ENCODE peak calls at places on chromosome 20, in nine cellular contexts. M is lower leg skin, V is uterus, S is erythroblast, W is GM12891, T is adrenal gland, N is IMR-90, D is NB4, F is testis. A is an unnamed sample.

GRCh38 chr20:60851826-60852704 is 400.0 kb upstream of the CDH4 start:
- DNase-seq in V (no peak), M (no peak), D (peak), S (no peak), T (no peak), N (no peak), F (peak), W (no peak), A (no peak)

GRCh38 chr20:12925214-12925755 is 83.5 kb upstream of the SPTLC3 start:
- DNase-seq in F (peak), N (peak), S (peak), M (peak), D (peak), W (peak), T (peak), V (peak), A (peak)

GRCh38 chr20:11850901-11851300 is 66.8 kb upstream of the BTBD3 start:
- DNase-seq in T (no peak), N (peak), M (no peak), W (no peak), V (no peak), F (no peak), D (no peak), S (no peak), A (peak)

GRCh38 chr20:54062812-54063280 is 7.5 kb downstream of the BCAS1 start:
- DNase-seq in T (no peak), M (no peak), D (peak), W (no peak), F (no peak), N (peak), S (peak), V (no peak), A (no peak)

GRCh38 chr20:51463998-51464397 is 78.5 kb downstream of the NFATC2 start:
- DNase-seq in T (no peak), N (no peak), F (no peak), S (no peak), W (no peak), V (no peak), D (no peak), M (no peak), A (no peak)

GRCh38 chr20:53413188-53413631 is 180.4 kb downstream of the ZNF217 start:
- DNase-seq in S (peak), W (peak), N (no peak), M (no peak), V (no peak), D (no peak), F (peak), T (no peak), A (no peak)

GRCh38 chr20:46826343-46826984 is 68.2 kb upstream of the EYA2 start:
- DNase-seq in T (no peak), N (peak), F (no peak), V (no peak), W (no peak), M (no peak), S (no peak), D (no peak), A (no peak)

GRCh38 chr20:57902478-57902877 is 192.7 kb upstream of the PMEPA1 start:
- DNase-seq in D (peak), T (no peak), M (no peak), N (peak), S (no peak), W (no peak), V (no peak), F (no peak), A (peak)

GRCh38 chr20:62622178-62622876 is 20.0 kb upstream of the SLCO4A1 start:
- DNase-seq in W (no peak), N (no peak), T (no peak), V (no peak), F (no peak), M (no peak), S (no peak), D (no peak), A (no peak)

GRCh38 chr20:41047975-41048305 is 19.3 kb downstream of the TOP1 start:
- DNase-seq in W (no peak), M (no peak), D (peak), T (no peak), F (no peak), S (peak), V (no peak), N (no peak), A (no peak)

GRCh38 chr20:9397928-9398327 is 116.5 kb upstream of the LAMP5 start:
- DNase-seq in D (peak), W (no peak), F (no peak), V (no peak), N (no peak), M (peak), T (peak), S (no peak), A (no peak)

GRCh38 chr20:58715709-58716475 is 23.3 kb downstream of the NPEPL1 start:
- DNase-seq in D (peak), M (peak), N (no peak), S (no peak), T (no peak), W (peak), V (no peak), F (no peak), A (no peak)

GRCh38 chr20:51500311-51500710 is 42.2 kb downstream of the NFATC2 start:
- DNase-seq in S (no peak), W (peak), M (no peak), F (no peak), N (no peak), V (no peak), D (peak), T (no peak), A (peak)

GRCh38 chr20:62849431-62849830 is 12.2 kb downstream of the TCFL5 start:
- DNase-seq in M (no peak), W (no peak), F (no peak), S (no peak), D (no peak), T (no peak), N (no peak), V (no peak), A (no peak)

GRCh38 chr20:62624325-62624690 is 18.0 kb upstream of the SLCO4A1 start:
- DNase-seq in W (peak), S (no peak), M (no peak), D (no peak), V (no peak), T (no peak), F (no peak), N (no peak), A (no peak)

GRCh38 chr20:40050596-40050995 is 638.4 kb downstream of the MAFB start:
- DNase-seq in N (no peak), F (no peak), S (no peak), D (no peak), T (no peak), M (no peak), W (no peak), V (no peak), A (no peak)

GRCh38 chr20:35674921-35675320 is 10.2 kb upstream of the CPNE1 start:
- DNase-seq in F (no peak), D (no peak), T (no peak), N (no peak), W (no peak), M (no peak), S (no peak), V (no peak), A (no peak)

GRCh38 chr20:19952392-19952791 is 64.8 kb upstream of the NAA20 start:
- DNase-seq in W (no peak), T (no peak), N (no peak), D (no peak), S (no peak), F (no peak), V (no peak), M (no peak), A (no peak)

GRCh38 chr20:24766143-24766527 is 182.9 kb upstream of the CST7 start:
- DNase-seq in M (no peak), S (no peak), F (peak), N (no peak), W (no peak), T (no peak), D (no peak), V (no peak), A (no peak)

GRCh38 chr20:24764027-24764797 is 184.9 kb upstream of the CST7 start:
- DNase-seq in F (peak), W (no peak), D (no peak), V (no peak), T (no peak), M (no peak), S (no peak), N (no peak), A (no peak)

GRCh38 chr20:24766826-24767622 is 182.0 kb upstream of the CST7 start:
- DNase-seq in W (no peak), F (peak), S (no peak), N (no peak), V (no peak), M (no peak), D (no peak), T (no peak), A (no peak)

GRCh38 chr20:24764825-24765224 is 184.2 kb upstream of the CST7 start:
- DNase-seq in V (no peak), D (no peak), S (no peak), N (no peak), W (no peak), T (no peak), F (peak), M (no peak), A (no peak)

GRCh38 chr20:24765316-24766142 is 183.5 kb upstream of the CST7 start:
- DNase-seq in V (no peak), D (no peak), W (no peak), F (peak), S (no peak), T (no peak), N (no peak), M (no peak), A (no peak)
- TF ChIP-seq POLR2A in V (no peak), D (no peak), W (no peak), F (no peak), S (no peak), T (no peak), N (no peak), M (no peak), A (no peak)

DNA sequence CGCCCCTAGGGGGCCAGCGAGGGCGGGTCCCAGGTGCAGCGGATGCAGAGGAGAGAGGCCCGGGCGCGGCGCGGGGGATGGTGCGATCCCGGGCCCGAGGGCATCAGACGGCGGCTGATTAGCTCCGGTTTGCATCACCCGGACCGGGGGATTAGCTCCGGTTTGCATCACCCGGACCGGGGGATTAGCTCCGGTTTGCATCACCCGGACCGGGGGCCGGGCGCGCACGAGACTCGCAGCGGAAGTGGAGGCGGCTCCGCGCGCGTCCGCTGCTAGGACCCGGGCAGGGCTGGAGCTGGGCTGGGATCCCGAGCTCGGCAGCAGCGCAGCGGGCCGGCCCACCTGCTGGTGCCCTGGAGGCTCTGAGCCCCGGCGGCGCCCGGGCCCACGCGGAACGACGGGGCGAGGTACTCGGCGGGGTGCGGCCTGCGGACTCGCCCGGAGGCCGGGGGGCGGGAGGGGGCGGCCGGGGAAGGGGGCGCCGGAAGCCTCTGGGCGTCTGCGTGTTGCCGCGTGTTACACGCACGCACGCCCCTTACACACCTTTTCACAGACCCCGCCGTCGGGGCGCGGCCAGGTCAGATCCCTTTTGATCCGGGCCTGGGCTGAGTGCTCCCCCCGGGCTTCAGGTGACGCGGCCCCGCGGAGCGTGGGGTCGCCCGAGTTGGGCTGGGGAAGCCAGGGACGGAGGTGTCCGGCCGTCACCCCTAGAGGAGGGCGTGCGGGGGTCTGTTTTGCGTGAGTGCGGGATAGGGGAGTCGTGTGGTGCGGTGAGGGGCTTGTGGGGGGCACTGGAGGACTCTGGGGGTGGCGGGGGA is 412 bp downstream of the TRIB3 start:
- DNase-seq in D (peak), W (peak), M (no peak), F (peak), S (peak), V (peak), T (peak), N (peak), A (peak)
- TF ChIP-seq POLR2A in D (peak), W (no peak), M (no peak), F (no peak), S (peak), V (no peak), T (no peak), N (peak), A (no peak)

GRCh38 chr20:44181611-44182010 is 5.4 kb downstream of the JPH2 start:
- DNase-seq in S (no peak), D (no peak), F (no peak), V (peak), M (no peak), W (no peak), N (no peak), T (no peak), A (no peak)
- TF ChIP-seq POLR2A in S (no peak), D (no peak), F (no peak), V (no peak), M (no peak), W (no peak), N (no peak), T (no peak), A (no peak)

DNA sequence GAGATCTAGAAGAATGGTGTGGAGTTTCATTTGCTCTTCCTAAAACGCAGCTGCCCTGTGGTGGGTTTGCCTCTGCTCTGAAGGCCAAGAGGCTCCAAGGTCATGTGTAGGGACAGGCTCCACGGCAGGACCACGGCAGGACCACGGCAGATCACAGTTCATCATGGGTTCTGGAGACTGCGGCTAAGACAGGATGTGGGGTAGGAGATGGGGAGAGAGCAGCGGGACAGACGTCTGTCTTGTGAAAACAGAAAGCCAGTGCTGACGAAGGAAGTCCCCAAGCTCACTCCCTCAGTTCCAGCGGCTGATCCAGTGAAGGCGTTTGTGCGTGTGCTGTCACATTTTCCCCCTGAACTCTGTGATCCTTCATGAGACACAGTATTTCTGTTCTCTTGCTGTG is 67.9 kb upstream of the PTGIS start:
- DNase-seq in T (no peak), W (no peak), F (no peak), S (no peak), M (no peak), D (no peak), V (no peak), N (no peak), A (no peak)
- TF ChIP-seq POLR2A in T (no peak), W (no peak), F (no peak), S (no peak), M (no peak), D (no peak), V (no peak), N (no peak), A (no peak)

GRCh38 chr20:38275815-38276550 is 15.4 kb upstream of the KIAA1755 start:
- DNase-seq in W (no peak), F (no peak), T (no peak), N (peak), V (no peak), D (peak), M (no peak), S (no peak), A (no peak)
- TF ChIP-seq POLR2A in W (no peak), F (no peak), T (no peak), N (no peak), V (no peak), D (no peak), M (no peak), S (no peak), A (no peak)

A was measured in H54.